ENCODE peak calls at places on chromosome 3, in five cellular contexts. One of them, this sample, is unnamed.

GRCh38 chr3:32340039-32340438 is 51.6 kb upstream of the CMTM7 start:
- DNase-seq in left ventricle myocardium superior: no peak
- DNase-seq in hippocampal formation: peak
- DNase-seq in pons: peak
- DNase-seq in brain microvascular endothelial cell: peak
- DNase-seq in this sample: no peak

GRCh38 chr3:125461896-125462295 is 58.1 kb downstream of the SNX4 start:
- DNase-seq in left ventricle myocardium superior: no peak
- DNase-seq in hippocampal formation: no peak
- DNase-seq in brain microvascular endothelial cell: no peak
- DNase-seq in pons: no peak
- DNase-seq in this sample: no peak

GRCh38 chr3:44924102-44925084 is 50.0 kb downstream of the TGM4 start:
- DNase-seq in brain microvascular endothelial cell: no peak
- DNase-seq in left ventricle myocardium superior: no peak
- DNase-seq in pons: no peak
- DNase-seq in hippocampal formation: no peak
- DNase-seq in this sample: no peak

GRCh38 chr3:180306691-180307090 is 270.0 kb upstream of the PEX5L start:
- DNase-seq in hippocampal formation: no peak
- DNase-seq in left ventricle myocardium superior: no peak
- DNase-seq in brain microvascular endothelial cell: no peak
- DNase-seq in pons: peak
- DNase-seq in this sample: no peak

GRCh38 chr3:180311242-180311641 is 274.5 kb upstream of the PEX5L start:
- DNase-seq in brain microvascular endothelial cell: no peak
- DNase-seq in left ventricle myocardium superior: no peak
- DNase-seq in pons: no peak
- DNase-seq in hippocampal formation: no peak
- DNase-seq in this sample: no peak

GRCh38 chr3:193593666-193594025 is 638 bp downstream of the OPA1 start:
- DNase-seq in left ventricle myocardium superior: no peak
- DNase-seq in hippocampal formation: no peak
- DNase-seq in brain microvascular endothelial cell: peak
- DNase-seq in pons: no peak
- DNase-seq in this sample: no peak

GRCh38 chr3:39499651-39500273 is 32.3 kb downstream of the MOBP start:
- DNase-seq in brain microvascular endothelial cell: no peak
- DNase-seq in pons: no peak
- DNase-seq in left ventricle myocardium superior: no peak
- DNase-seq in hippocampal formation: no peak
- DNase-seq in this sample: no peak

GRCh38 chr3:119669906-119670570 is 7.2 kb downstream of the COX17 start:
- DNase-seq in pons: no peak
- DNase-seq in hippocampal formation: no peak
- DNase-seq in brain microvascular endothelial cell: no peak
- DNase-seq in left ventricle myocardium superior: no peak
- DNase-seq in this sample: no peak

GRCh38 chr3:149224736-149225594 is 3.3 kb upstream of the CP start:
- DNase-seq in hippocampal formation: no peak
- DNase-seq in pons: peak
- DNase-seq in left ventricle myocardium superior: no peak
- DNase-seq in brain microvascular endothelial cell: peak
- DNase-seq in this sample: no peak

GRCh38 chr3:48852151-48852550 is 4.5 kb upstream of the PRKAR2A start:
- DNase-seq in brain microvascular endothelial cell: no peak
- DNase-seq in pons: no peak
- DNase-seq in left ventricle myocardium superior: no peak
- DNase-seq in hippocampal formation: no peak
- DNase-seq in this sample: no peak

GRCh38 chr3:139718415-139718814 is 40.6 kb upstream of the NMNAT3 start:
- DNase-seq in pons: peak
- DNase-seq in brain microvascular endothelial cell: peak
- DNase-seq in left ventricle myocardium superior: peak
- DNase-seq in hippocampal formation: no peak
- DNase-seq in this sample: peak

GRCh38 chr3:103532986-103533385 is 1098.2 kb downstream of the ZPLD1 start:
- DNase-seq in brain microvascular endothelial cell: no peak
- DNase-seq in hippocampal formation: no peak
- DNase-seq in pons: no peak
- DNase-seq in left ventricle myocardium superior: no peak
- DNase-seq in this sample: no peak

GRCh38 chr3:196942915-196943277 is 568 bp upstream of the NCBP2 start:
- DNase-seq in brain microvascular endothelial cell: no peak
- DNase-seq in hippocampal formation: no peak
- DNase-seq in left ventricle myocardium superior: no peak
- DNase-seq in pons: peak
- DNase-seq in this sample: no peak

GRCh38 chr3:131812433-131812832 is 222.4 kb downstream of the CPNE4 start:
- DNase-seq in brain microvascular endothelial cell: no peak
- DNase-seq in hippocampal formation: no peak
- DNase-seq in left ventricle myocardium superior: no peak
- DNase-seq in pons: no peak
- DNase-seq in this sample: no peak

GRCh38 chr3:42720126-42720525 is 17.5 kb upstream of the HHATL start:
- DNase-seq in brain microvascular endothelial cell: no peak
- DNase-seq in left ventricle myocardium superior: no peak
- DNase-seq in hippocampal formation: no peak
- DNase-seq in pons: no peak
- DNase-seq in this sample: no peak

GRCh38 chr3:151976211-151977050 is 103.0 kb downstream of the SUCNR1 start:
- DNase-seq in left ventricle myocardium superior: no peak
- DNase-seq in pons: peak
- DNase-seq in brain microvascular endothelial cell: peak
- DNase-seq in hippocampal formation: no peak
- DNase-seq in this sample: no peak